ENCODE peak calls at places on chromosomes 11 and 22, in six cellular contexts. Z is body of pancreas, X is NB4, E is tibial nerve, T is HCT116, D is upper lobe of left lung. N is an unnamed sample.

GRCh38 chr22:29587938-29588699 is 7.2 kb upstream of the NIPSNAP1 start:
- DNase-seq in Z (no peak), X (peak; percentile 36), E (no peak), T (no peak), D (no peak), N (peak; percentile 47)

GRCh38 chr11:13465909-13466371 is 2.9 kb upstream of the BTBD10 start:
- DNase-seq in Z (peak; percentile 18), X (peak; percentile 49), E (no peak), T (peak; percentile 70), D (no peak), N (no peak)

GRCh38 chr22:37148031-37148651 is 1.6 kb downstream of the IL2RB start:
- DNase-seq in Z (no peak), X (no peak), E (no peak), T (no peak), D (no peak), N (no peak)

GRCh38 chr11:85423331-85423730 is 203.8 kb downstream of the DLG2 start:
- DNase-seq in Z (no peak), X (no peak), E (no peak), T (no peak), D (no peak), N (no peak)

GRCh38 chr22:42301072-42301741 is 30.8 kb upstream of the TCF20 start:
- DNase-seq in Z (no peak), X (no peak), E (no peak), T (no peak), D (no peak), N (no peak)

GRCh38 chr11:86355256-86355655 is 19.4 kb upstream of the CCDC81 start:
- DNase-seq in Z (no peak), X (no peak), E (no peak), T (no peak), D (no peak), N (no peak)

GRCh38 chr11:112734207-112734606 is 227.0 kb upstream of the NCAM1 start:
- DNase-seq in Z (no peak), X (peak; percentile 47), E (no peak), T (no peak), D (no peak), N (no peak)

GRCh38 chr11:12598330-12599256 is 75.6 kb upstream of the TEAD1 start:
- DNase-seq in Z (no peak), X (no peak), E (no peak), T (no peak), D (no peak), N (no peak)

GRCh38 chr22:26770624-26771023 is 113.2 kb downstream of the MIAT start:
- DNase-seq in Z (no peak), X (peak; percentile 22), E (no peak), T (no peak), D (no peak), N (no peak)

GRCh38 chr11:102879801-102880200 is 5.0 kb upstream of the MMP12 start:
- DNase-seq in Z (no peak), X (no peak), E (no peak), T (no peak), D (peak; percentile 21), N (no peak)

GRCh38 chr22:37213941-37214340 is 1.7 kb upstream of the SSTR3 start:
- DNase-seq in Z (no peak), X (no peak), E (no peak), T (no peak), D (no peak), N (no peak)

GRCh38 chr11:47433991-47434786 is 8.0 kb upstream of the PSMC3 start:
- DNase-seq in Z (peak; percentile 29), X (no peak), E (no peak), T (no peak), D (no peak), N (no peak)

GRCh38 chr11:69949327-69949726 is 128.8 kb upstream of the ANO1 start:
- DNase-seq in Z (peak; percentile 65), X (no peak), E (no peak), T (peak; percentile 97), D (no peak), N (peak; percentile 93)

GRCh38 chr22:27125539-27125938 is 468.2 kb downstream of the MIAT start:
- DNase-seq in Z (no peak), X (no peak), E (no peak), T (no peak), D (no peak), N (no peak)

GRCh38 chr22:35191412-35191811 is 65.9 kb upstream of the HMGXB4 start:
- DNase-seq in Z (no peak), X (no peak), E (no peak), T (peak; percentile 12), D (no peak), N (peak; percentile 17)

GRCh38 chr22:50545522-50546325 is at the start of gene KLHDC7B:
- DNase-seq in Z (no peak), X (peak; percentile 60), E (no peak), T (no peak), D (no peak), N (no peak)

GRCh38 chr11:113045146-113045545 is 83.9 kb downstream of the NCAM1 start:
- DNase-seq in Z (no peak), X (no peak), E (no peak), T (no peak), D (no peak), N (peak; percentile 7)

GRCh38 chr11:28566643-28567042 is 458.5 kb downstream of the METTL15 start:
- DNase-seq in Z (peak; percentile 47), X (no peak), E (peak; percentile 13), T (peak; percentile 52), D (no peak), N (peak; percentile 7)

GRCh38 chr11:48107188-48107704 is 109.4 kb upstream of the OR4B1 start:
- DNase-seq in Z (no peak), X (peak; percentile 73), E (no peak), T (no peak), D (peak; percentile 34), N (peak; percentile 62)

GRCh38 chr11:112719736-112720525 is 241.3 kb upstream of the NCAM1 start:
- DNase-seq in Z (no peak), X (no peak), E (no peak), T (no peak), D (no peak), N (no peak)

GRCh38 chr11:4025248-4025956 is 69.2 kb upstream of the RRM1 start:
- DNase-seq in Z (no peak), X (no peak), E (no peak), T (no peak), D (no peak), N (no peak)

GRCh38 chr11:115869780-115870431 is 365.7 kb upstream of the CADM1 start:
- DNase-seq in Z (no peak), X (peak; percentile 18), E (no peak), T (no peak), D (no peak), N (peak; percentile 17)

GRCh38 chr11:124274000-124274399 is 17.8 kb downstream of the OR8G5 start:
- DNase-seq in Z (no peak), X (no peak), E (no peak), T (no peak), D (no peak), N (no peak)

GRCh38 chr11:124278261-124278660 is 22.1 kb downstream of the OR8G5 start:
- DNase-seq in Z (no peak), X (no peak), E (no peak), T (no peak), D (no peak), N (no peak)

GRCh38 chr11:124277207-124277606 is 21.0 kb downstream of the OR8G5 start:
- DNase-seq in Z (no peak), X (no peak), E (no peak), T (no peak), D (no peak), N (no peak)

GRCh38 chr11:124277809-124278208 is 21.6 kb downstream of the OR8G5 start:
- DNase-seq in Z (no peak), X (peak; percentile 24), E (no peak), T (no peak), D (no peak), N (no peak)

DNA sequence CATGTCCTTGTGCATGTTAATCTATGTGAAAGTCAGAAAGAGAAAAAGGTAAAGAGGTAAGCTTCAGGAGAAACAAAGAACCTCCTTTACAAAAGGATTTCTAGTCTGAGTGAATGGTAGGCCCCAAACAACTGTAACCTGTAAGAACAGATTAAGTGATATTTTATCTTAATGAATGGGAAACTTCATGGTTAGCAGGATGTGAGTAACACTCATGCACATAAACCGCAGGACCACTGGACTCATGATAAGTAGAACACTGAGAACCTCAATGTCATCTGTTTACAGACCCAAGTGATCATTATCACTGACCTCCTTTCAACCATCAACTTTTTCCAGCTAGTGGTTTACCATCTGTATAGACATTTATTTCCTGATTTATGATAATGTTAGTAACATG is 19.9 kb downstream of the OR8G5 start:
- DNase-seq in Z (no peak), X (peak; percentile 36), E (no peak), T (no peak), D (no peak), N (no peak)
- TF ChIP-seq POLR2A in Z (no peak), X (no peak), E (no peak), T (no peak), D (no peak), N (no peak)

DNA sequence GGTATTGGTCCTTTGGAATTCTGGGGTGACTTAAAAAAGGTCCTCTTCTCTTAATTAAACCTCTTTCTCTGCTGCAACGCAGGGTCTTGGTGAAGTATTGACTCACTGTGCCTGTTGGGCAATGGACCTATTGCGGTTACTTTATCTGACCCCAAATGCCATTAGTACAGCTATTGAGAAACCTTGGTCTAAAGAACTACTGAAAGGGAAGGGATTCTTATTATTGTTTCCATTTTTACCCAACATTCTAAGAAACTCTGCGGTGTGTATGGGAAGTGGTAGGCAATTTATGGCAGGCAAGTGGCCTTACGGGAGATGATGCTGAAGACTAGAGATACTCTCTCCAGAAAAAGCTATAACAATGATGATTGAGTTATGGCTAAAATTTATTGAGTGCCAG is 12.5 kb downstream of the SLC6A5 start:
- DNase-seq in Z (no peak), X (peak; percentile 91), E (no peak), T (no peak), D (no peak), N (no peak)
- TF ChIP-seq POLR2A in Z (no peak), X (no peak), E (no peak), T (no peak), D (no peak), N (no peak)

DNA sequence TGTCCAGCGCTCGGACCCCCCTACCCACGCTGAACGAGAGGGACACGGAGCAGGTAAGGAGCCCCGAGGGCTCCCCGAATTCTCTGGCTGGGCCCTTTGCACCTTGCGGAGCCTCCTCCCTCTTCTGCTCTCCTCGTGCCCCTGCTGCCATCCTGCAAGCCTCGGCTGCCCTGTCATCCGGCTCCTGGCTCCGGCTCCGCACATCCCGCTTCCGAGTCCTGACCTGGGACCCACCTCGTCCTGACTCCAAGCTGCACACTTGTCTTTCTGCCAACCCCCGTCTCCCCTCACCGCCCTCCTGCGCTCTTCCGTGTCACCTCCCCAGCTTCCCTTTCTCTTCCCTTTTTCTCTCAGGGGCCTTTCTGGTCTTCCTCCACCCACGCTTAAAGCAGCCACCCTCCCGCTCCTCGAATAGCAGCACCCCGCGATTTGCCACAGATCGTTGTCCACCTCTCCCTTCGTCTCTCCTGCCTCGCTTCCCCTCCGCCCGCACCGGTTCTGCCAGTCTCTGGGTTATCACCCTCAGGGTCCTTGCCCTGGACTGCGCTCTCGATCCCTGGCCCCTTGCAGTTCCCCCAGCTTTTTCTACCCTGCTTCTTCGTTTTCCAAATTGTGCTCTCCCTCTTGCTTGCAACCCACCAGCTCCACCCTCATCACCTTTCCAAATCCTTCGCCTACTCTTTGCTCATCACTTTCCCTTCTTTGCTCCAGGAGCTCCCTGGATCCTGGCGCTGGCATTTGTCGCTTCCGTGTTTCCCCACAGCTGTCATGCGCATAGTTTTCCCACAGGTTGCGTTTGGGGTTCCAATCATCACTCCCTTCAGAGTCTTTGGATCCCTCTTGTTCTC is 822 bp downstream of the MARK2 start:
- DNase-seq in Z (peak; percentile 49), X (peak; percentile 83), E (no peak), T (no peak), D (peak; percentile 50), N (no peak)
- TF ChIP-seq POLR2A in Z (peak; percentile 14), X (peak; percentile 13), E (no peak), T (no peak), D (peak; percentile 12), N (no peak)

GRCh38 chr11:65780770-65781151 is at the start of gene AP5B1:
- DNase-seq in Z (peak; percentile 74), X (peak; percentile 77), E (peak; percentile 34), T (no peak), D (peak; percentile 78), N (peak; percentile 86)
- TF ChIP-seq POLR2A in Z (peak; percentile 19), X (peak; percentile 73), E (peak; percentile 47), T (no peak), D (peak; percentile 75), N (peak; percentile 71)